ENCODE peak calls at places on chromosomes 12 and 14, in five cellular contexts. K is HepG2, S is WTC11, A is K562, L is A549. O is an unnamed sample.

GRCh38 chr12:193282-193681 is 20.7 kb downstream of the SLC6A12 start:
- DNase-seq in A (no peak), S (no peak), K (no peak), L (no peak), O (no peak)

GRCh38 chr14:23449314-23449713 is 13.9 kb upstream of the MYH7 start:
- DNase-seq in L (no peak), A (no peak), K (no peak), S (no peak), O (no peak)

GRCh38 chr12:120055231-120055630 is 61.3 kb downstream of the RAB35 start:
- DNase-seq in L (peak; percentile 19), S (no peak), K (no peak), A (no peak), O (no peak)

GRCh38 chr12:81176796-81177195 is 98.9 kb downstream of the ACSS3 start:
- DNase-seq in L (no peak), S (no peak), A (no peak), K (no peak), O (no peak)

GRCh38 chr12:115993715-115994114 is 283.8 kb downstream of the MED13L start:
- DNase-seq in S (no peak), A (no peak), K (no peak), L (no peak), O (no peak)

GRCh38 chr12:53005215-53005985 is 856 bp upstream of the EIF4B start:
- DNase-seq in L (peak; percentile 33), A (no peak), K (no peak), S (peak; percentile 42), O (peak; percentile 54)

GRCh38 chr14:70156602-70157001 is 32.1 kb downstream of the SLC8A3 start:
- DNase-seq in K (no peak), L (no peak), S (no peak), A (no peak), O (no peak)

GRCh38 chr14:25009891-25010290 is 40.1 kb downstream of the STXBP6 start:
- DNase-seq in S (no peak), K (peak; percentile 70), L (peak; percentile 58), A (no peak), O (no peak)

GRCh38 chr12:102406033-102406584 is 74.3 kb downstream of the IGF1 start:
- DNase-seq in A (no peak), K (no peak), L (no peak), S (no peak), O (no peak)

GRCh38 chr14:50001146-50001998 is 108.5 kb downstream of the ARF6 start:
- DNase-seq in A (peak; percentile 67), S (peak; percentile 20), L (peak; percentile 61), K (peak; percentile 86), O (peak; percentile 61)

GRCh38 chr12:131134523-131135310 is 181.0 kb downstream of the ADGRD1 start:
- DNase-seq in K (no peak), A (no peak), S (no peak), L (no peak), O (no peak)

GRCh38 chr14:104392001-104392395 is 187.6 kb upstream of the C14orf180 start:
- DNase-seq in L (no peak), K (no peak), S (no peak), A (no peak), O (no peak)

GRCh38 chr12:62749586-62749985 is 185.4 kb downstream of the PPM1H start:
- DNase-seq in S (no peak), K (no peak), A (no peak), L (no peak), O (no peak)

GRCh38 chr14:100698719-100699448 is 27.8 kb upstream of the DLK1 start:
- DNase-seq in K (no peak), A (peak; percentile 38), S (no peak), L (no peak), O (no peak)

GRCh38 chr12:11697670-11698387 is 48.4 kb downstream of the ETV6 start:
- DNase-seq in L (no peak), S (no peak), A (no peak), K (no peak), O (no peak)

GRCh38 chr14:103442288-103442687 is 57.1 kb downstream of the MARK3 start:
- DNase-seq in S (no peak), K (no peak), A (no peak), L (no peak), O (no peak)

GRCh38 chr12:69052613-69053408 is 119.8 kb upstream of the CPM start:
- DNase-seq in L (peak; percentile 81), S (peak; percentile 16), A (no peak), K (peak; percentile 91), O (no peak)

GRCh38 chr12:3229577-3229976 is 152.4 kb downstream of the TSPAN9 start:
- DNase-seq in L (no peak), A (no peak), S (no peak), K (no peak), O (no peak)

GRCh38 chr12:3228587-3228986 is 151.4 kb downstream of the TSPAN9 start:
- DNase-seq in L (no peak), K (no peak), S (no peak), A (no peak), O (no peak)

GRCh38 chr12:3233813-3234212 is 156.6 kb downstream of the TSPAN9 start:
- DNase-seq in S (no peak), A (no peak), L (no peak), K (no peak), O (no peak)

GRCh38 chr12:3231399-3231876 is 154.3 kb downstream of the TSPAN9 start:
- DNase-seq in A (no peak), K (no peak), L (no peak), S (peak; percentile 67), O (no peak)

DNA sequence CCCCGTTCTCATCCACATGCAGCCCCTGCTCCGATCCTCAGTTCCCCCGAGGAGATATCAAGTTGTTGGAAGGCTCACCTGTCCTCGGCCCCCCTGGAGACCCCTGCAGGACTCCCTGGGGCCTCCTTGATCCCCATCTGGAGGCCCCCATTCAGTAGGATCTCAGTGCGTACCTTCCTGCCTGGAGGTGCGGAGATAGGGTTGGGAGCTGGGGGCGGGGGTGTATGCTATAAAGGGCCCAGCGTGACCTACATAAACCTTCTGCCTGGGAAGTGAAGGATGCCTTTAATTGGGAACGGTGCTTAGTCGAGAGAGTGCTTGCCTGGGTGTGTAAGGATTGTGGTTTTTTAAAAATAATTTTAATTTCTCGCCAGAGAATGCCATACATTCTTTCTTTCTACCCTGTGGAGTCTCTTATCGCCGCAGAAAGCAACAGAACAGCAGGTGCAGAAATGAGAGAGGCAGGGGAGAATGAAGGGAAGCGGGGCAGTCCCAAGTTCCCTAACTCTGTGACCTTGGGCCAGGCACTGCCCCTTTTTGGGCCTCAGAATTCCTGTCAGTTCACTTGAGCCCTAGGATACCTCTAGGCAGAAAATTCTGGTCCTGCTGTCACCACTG is 153.7 kb downstream of the TSPAN9 start:
- DNase-seq in L (no peak), A (no peak), K (no peak), S (no peak), O (no peak)
- TF ChIP-seq JUN in L (no peak), A (no peak), K (no peak), S (no peak), O (no peak)

GRCh38 chr12:6347367-6348338 is 5.8 kb upstream of the TNFRSF1A start:
- DNase-seq in L (no peak), A (no peak), K (no peak), S (no peak), O (no peak)
- TF ChIP-seq JUN in L (no peak), A (no peak), K (no peak), S (no peak), O (no peak)

DNA sequence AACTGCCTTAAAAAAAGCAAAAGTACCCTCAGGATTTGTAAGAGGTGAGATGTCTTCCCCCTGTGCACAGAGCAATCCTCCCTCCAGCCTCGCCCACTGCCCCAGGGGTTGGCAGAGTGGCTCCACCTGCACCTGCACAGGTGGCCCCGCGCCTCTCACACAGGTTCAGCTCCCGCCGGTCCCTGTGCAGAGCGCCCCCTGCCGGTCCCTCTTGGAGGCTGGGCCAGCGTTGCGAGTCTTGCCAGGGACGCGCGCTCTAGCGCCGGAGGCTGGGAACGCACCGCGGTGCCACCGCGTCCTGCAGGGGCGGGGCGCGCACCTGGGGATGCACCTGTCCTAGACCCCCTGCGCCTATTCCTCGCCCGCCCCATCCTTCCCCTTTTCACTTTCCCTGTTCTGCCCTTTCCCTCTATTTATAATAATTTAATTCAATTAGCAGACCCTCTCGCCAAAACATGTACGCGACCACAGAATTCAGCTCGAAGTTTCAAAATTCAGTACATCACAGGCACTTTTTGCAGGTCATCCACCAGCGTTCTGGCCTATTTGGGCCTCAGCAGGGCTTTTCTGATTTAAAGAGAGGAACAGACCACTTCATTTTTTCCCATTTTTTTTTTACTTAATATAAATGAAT is 618.6 kb downstream of the AACS start:
- DNase-seq in L (peak; percentile 8), A (no peak), S (peak; percentile 98), K (peak; percentile 31), O (peak; percentile 99)
- TF ChIP-seq JUN in L (no peak), A (no peak), S (no peak), K (no peak), O (no peak)

DNA sequence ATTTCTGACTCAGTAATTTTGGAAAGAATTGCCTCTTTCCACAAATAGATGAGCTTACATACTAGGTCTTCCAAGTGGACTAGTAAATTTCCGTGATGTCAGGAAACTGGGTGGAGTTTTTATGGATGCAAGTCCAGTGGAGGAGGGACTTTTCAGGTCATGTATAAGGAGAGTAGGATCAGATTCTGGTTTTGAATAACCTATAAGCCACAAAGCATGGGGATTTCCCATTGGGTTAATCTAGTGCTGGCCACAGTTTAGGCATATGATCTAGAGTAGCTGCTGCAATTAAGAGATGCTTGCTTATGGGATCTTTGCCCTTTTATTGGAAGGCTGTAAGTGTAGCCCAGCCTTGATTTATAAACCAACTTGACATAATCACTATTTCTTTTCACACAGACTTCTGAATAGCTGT is 33.8 kb downstream of the STK38L start:
- DNase-seq in L (peak; percentile 62), K (peak; percentile 60), S (no peak), A (no peak), O (no peak)
- TF ChIP-seq JUN in L (no peak), K (no peak), S (no peak), A (no peak), O (no peak)

GRCh38 chr12:111389635-111390034 is 16.1 kb upstream of the SH2B3 start:
- DNase-seq in A (peak; percentile 7), S (no peak), L (no peak), K (no peak), O (no peak)
- TF ChIP-seq JUN in A (no peak), S (no peak), L (no peak), K (no peak), O (no peak)

GRCh38 chr14:65228436-65228835 is 126.1 kb upstream of the MAX start:
- DNase-seq in L (no peak), S (no peak), K (no peak), A (no peak), O (no peak)

GRCh38 chr14:65231286-65231980 is 129.1 kb upstream of the MAX start:
- DNase-seq in A (no peak), L (no peak), S (no peak), K (peak; percentile 76), O (no peak)

GRCh38 chr14:65228956-65229355 is 126.6 kb upstream of the MAX start:
- DNase-seq in L (no peak), S (no peak), A (no peak), K (no peak), O (no peak)

GRCh38 chr14:65230287-65230728 is 128.0 kb upstream of the MAX start:
- DNase-seq in A (peak; percentile 18), K (peak; percentile 96), S (no peak), L (peak; percentile 37), O (no peak)

GRCh38 chr14:65229431-65230286 is 127.3 kb upstream of the MAX start:
- DNase-seq in S (peak; percentile 61), L (no peak), K (peak; percentile 72), A (peak; percentile 21), O (no peak)
- TF ChIP-seq JUN in S (no peak), L (no peak), K (no peak), A (no peak), O (no peak)